ENCODE peak calls at places on chromosomes 6 and 20, in five cellular contexts. One of them, this sample, is unnamed.

GRCh38 chr20:18058661-18059467 is 1.1 kb upstream of the OVOL2 start:
- ATAC-seq in stimulated activated naive B cell treated with anti-CD40 and anti-IgM and Interleukin-4, amounts not matched to agents 10 μg/mL and 1 μg/mL and 100 μg/mL, for 72 hours: no peak
- ATAC-seq in activated CD4-positive, alpha-beta T cell treated with anti-CD3 and anti-CD28 coated beads for 36 hours: no peak
- ATAC-seq in left cardiac atrium: no peak
- ATAC-seq in naive thymus-derived CD8-positive, alpha-beta T cell: no peak
- ATAC-seq in this sample: no peak

GRCh38 chr20:42588847-42589246 is 600.9 kb downstream of the PTPRT start:
- ATAC-seq in stimulated activated naive B cell treated with anti-CD40 and anti-IgM and Interleukin-4, amounts not matched to agents 10 μg/mL and 1 μg/mL and 100 μg/mL, for 72 hours: no peak
- ATAC-seq in activated CD4-positive, alpha-beta T cell treated with anti-CD3 and anti-CD28 coated beads for 36 hours: no peak
- ATAC-seq in left cardiac atrium: no peak
- ATAC-seq in naive thymus-derived CD8-positive, alpha-beta T cell: no peak
- ATAC-seq in this sample: no peak

GRCh38 chr6:150142657-150143501 is at the start of gene PPP1R14C:
- ATAC-seq in stimulated activated naive B cell treated with anti-CD40 and anti-IgM and Interleukin-4, amounts not matched to agents 10 μg/mL and 1 μg/mL and 100 μg/mL, for 72 hours: peak; percentile 60
- ATAC-seq in activated CD4-positive, alpha-beta T cell treated with anti-CD3 and anti-CD28 coated beads for 36 hours: peak; percentile 73
- ATAC-seq in left cardiac atrium: peak; percentile 90
- ATAC-seq in naive thymus-derived CD8-positive, alpha-beta T cell: no peak
- ATAC-seq in this sample: peak; percentile 69

GRCh38 chr20:17225891-17226409 is 890 bp upstream of the PCSK2 start:
- ATAC-seq in stimulated activated naive B cell treated with anti-CD40 and anti-IgM and Interleukin-4, amounts not matched to agents 10 μg/mL and 1 μg/mL and 100 μg/mL, for 72 hours: no peak
- ATAC-seq in activated CD4-positive, alpha-beta T cell treated with anti-CD3 and anti-CD28 coated beads for 36 hours: no peak
- ATAC-seq in left cardiac atrium: no peak
- ATAC-seq in naive thymus-derived CD8-positive, alpha-beta T cell: no peak
- ATAC-seq in this sample: no peak

GRCh38 chr6:113651120-113651519 is 206.0 kb upstream of the MARCKS start:
- ATAC-seq in stimulated activated naive B cell treated with anti-CD40 and anti-IgM and Interleukin-4, amounts not matched to agents 10 μg/mL and 1 μg/mL and 100 μg/mL, for 72 hours: no peak
- ATAC-seq in activated CD4-positive, alpha-beta T cell treated with anti-CD3 and anti-CD28 coated beads for 36 hours: no peak
- ATAC-seq in left cardiac atrium: peak; percentile 83
- ATAC-seq in naive thymus-derived CD8-positive, alpha-beta T cell: no peak
- ATAC-seq in this sample: no peak

GRCh38 chr6:28393912-28394662 is 5.5 kb downstream of the ZSCAN12 start:
- ATAC-seq in stimulated activated naive B cell treated with anti-CD40 and anti-IgM and Interleukin-4, amounts not matched to agents 10 μg/mL and 1 μg/mL and 100 μg/mL, for 72 hours: no peak
- ATAC-seq in activated CD4-positive, alpha-beta T cell treated with anti-CD3 and anti-CD28 coated beads for 36 hours: no peak
- ATAC-seq in left cardiac atrium: no peak
- ATAC-seq in naive thymus-derived CD8-positive, alpha-beta T cell: no peak
- ATAC-seq in this sample: no peak

GRCh38 chr6:85078071-85078470 is 313.7 kb upstream of the TBX18 start:
- ATAC-seq in stimulated activated naive B cell treated with anti-CD40 and anti-IgM and Interleukin-4, amounts not matched to agents 10 μg/mL and 1 μg/mL and 100 μg/mL, for 72 hours: no peak
- ATAC-seq in activated CD4-positive, alpha-beta T cell treated with anti-CD3 and anti-CD28 coated beads for 36 hours: no peak
- ATAC-seq in left cardiac atrium: peak; percentile 95
- ATAC-seq in naive thymus-derived CD8-positive, alpha-beta T cell: no peak
- ATAC-seq in this sample: no peak

GRCh38 chr6:16688984-16689636 is 72.2 kb downstream of the ATXN1 start:
- ATAC-seq in stimulated activated naive B cell treated with anti-CD40 and anti-IgM and Interleukin-4, amounts not matched to agents 10 μg/mL and 1 μg/mL and 100 μg/mL, for 72 hours: no peak
- ATAC-seq in activated CD4-positive, alpha-beta T cell treated with anti-CD3 and anti-CD28 coated beads for 36 hours: no peak
- ATAC-seq in left cardiac atrium: peak; percentile 73
- ATAC-seq in naive thymus-derived CD8-positive, alpha-beta T cell: no peak
- ATAC-seq in this sample: no peak

GRCh38 chr6:16437095-16437494 is 198.7 kb downstream of the GMPR start:
- ATAC-seq in stimulated activated naive B cell treated with anti-CD40 and anti-IgM and Interleukin-4, amounts not matched to agents 10 μg/mL and 1 μg/mL and 100 μg/mL, for 72 hours: no peak
- ATAC-seq in activated CD4-positive, alpha-beta T cell treated with anti-CD3 and anti-CD28 coated beads for 36 hours: peak; percentile 11
- ATAC-seq in left cardiac atrium: no peak
- ATAC-seq in naive thymus-derived CD8-positive, alpha-beta T cell: no peak
- ATAC-seq in this sample: no peak

GRCh38 chr20:50695144-50695872 is 4.0 kb upstream of the RIPOR3 start:
- ATAC-seq in stimulated activated naive B cell treated with anti-CD40 and anti-IgM and Interleukin-4, amounts not matched to agents 10 μg/mL and 1 μg/mL and 100 μg/mL, for 72 hours: no peak
- ATAC-seq in activated CD4-positive, alpha-beta T cell treated with anti-CD3 and anti-CD28 coated beads for 36 hours: no peak
- ATAC-seq in left cardiac atrium: peak; percentile 68
- ATAC-seq in naive thymus-derived CD8-positive, alpha-beta T cell: no peak
- ATAC-seq in this sample: no peak

GRCh38 chr6:42933195-42933594 is 3.9 kb downstream of the CNPY3 start:
- ATAC-seq in stimulated activated naive B cell treated with anti-CD40 and anti-IgM and Interleukin-4, amounts not matched to agents 10 μg/mL and 1 μg/mL and 100 μg/mL, for 72 hours: no peak
- ATAC-seq in activated CD4-positive, alpha-beta T cell treated with anti-CD3 and anti-CD28 coated beads for 36 hours: no peak
- ATAC-seq in left cardiac atrium: no peak
- ATAC-seq in naive thymus-derived CD8-positive, alpha-beta T cell: no peak
- ATAC-seq in this sample: no peak

GRCh38 chr6:6840831-6841263 is 252.3 kb downstream of the LY86 start:
- ATAC-seq in stimulated activated naive B cell treated with anti-CD40 and anti-IgM and Interleukin-4, amounts not matched to agents 10 μg/mL and 1 μg/mL and 100 μg/mL, for 72 hours: peak; percentile 99
- ATAC-seq in activated CD4-positive, alpha-beta T cell treated with anti-CD3 and anti-CD28 coated beads for 36 hours: no peak
- ATAC-seq in left cardiac atrium: peak; percentile 39
- ATAC-seq in naive thymus-derived CD8-positive, alpha-beta T cell: no peak
- ATAC-seq in this sample: peak; percentile 95

GRCh38 chr20:62759981-62760431 is 36.3 kb upstream of the MRGBP start:
- ATAC-seq in stimulated activated naive B cell treated with anti-CD40 and anti-IgM and Interleukin-4, amounts not matched to agents 10 μg/mL and 1 μg/mL and 100 μg/mL, for 72 hours: no peak
- ATAC-seq in activated CD4-positive, alpha-beta T cell treated with anti-CD3 and anti-CD28 coated beads for 36 hours: no peak
- ATAC-seq in left cardiac atrium: no peak
- ATAC-seq in naive thymus-derived CD8-positive, alpha-beta T cell: no peak
- ATAC-seq in this sample: no peak

GRCh38 chr20:45523833-45524232 is 8.4 kb upstream of the SPINT3 start:
- ATAC-seq in stimulated activated naive B cell treated with anti-CD40 and anti-IgM and Interleukin-4, amounts not matched to agents 10 μg/mL and 1 μg/mL and 100 μg/mL, for 72 hours: no peak
- ATAC-seq in activated CD4-positive, alpha-beta T cell treated with anti-CD3 and anti-CD28 coated beads for 36 hours: no peak
- ATAC-seq in left cardiac atrium: no peak
- ATAC-seq in naive thymus-derived CD8-positive, alpha-beta T cell: no peak
- ATAC-seq in this sample: no peak